ENCODE peak calls at places on chromosomes 13 and 19, in eight cellular contexts. L, N, H, E, X, P, W and C are unnamed samples.

GRCh38 chr13:36680918-36681317 is 7.1 kb downstream of the SERTM1 start:
- DNase-seq in L (no peak), N (no peak), H (no peak), E (no peak), X (no peak), P (no peak), W (no peak), C (no peak)

GRCh38 chr13:39836038-39836437 is 180.6 kb downstream of the COG6 start:
- DNase-seq in L (no peak), N (no peak), H (no peak), E (no peak), X (no peak), P (peak), W (no peak), C (no peak)

GRCh38 chr13:21009036-21009435 is 52.4 kb downstream of the LATS2 start:
- DNase-seq in L (no peak), N (no peak), H (no peak), E (no peak), X (no peak), P (peak), W (no peak), C (no peak)

GRCh38 chr13:99380921-99381645 is 73.9 kb upstream of the GPR183 start:
- DNase-seq in L (no peak), N (no peak), H (peak), E (no peak), X (no peak), P (peak), W (no peak), C (no peak)

GRCh38 chr19:18894254-18895037 is 1.5 kb downstream of the CERS1 start:
- DNase-seq in L (no peak), N (peak), H (no peak), E (peak), X (no peak), P (no peak), W (no peak), C (peak)

GRCh38 chr19:51461723-51462161 is 3.5 kb upstream of the SIGLEC8 start:
- DNase-seq in L (no peak), N (no peak), H (no peak), E (no peak), X (no peak), P (no peak), W (no peak), C (peak)

GRCh38 chr19:18205180-18205915 is 1.5 kb upstream of the RAB3A start:
- DNase-seq in L (peak), N (peak), H (no peak), E (peak), X (no peak), P (peak), W (no peak), C (peak)

GRCh38 chr13:102571075-102571474 is 25.7 kb upstream of the TPP2 start:
- DNase-seq in L (no peak), N (no peak), H (no peak), E (no peak), X (no peak), P (peak), W (no peak), C (no peak)

GRCh38 chr19:12669272-12670158 is 2.9 kb downstream of the WDR83 start:
- DNase-seq in L (peak), N (peak), H (peak), E (peak), X (no peak), P (peak), W (peak), C (peak)

GRCh38 chr13:62512194-62513141 is 1096.8 kb upstream of the PCDH20 start:
- DNase-seq in L (no peak), N (peak), H (no peak), E (no peak), X (peak), P (peak), W (no peak), C (no peak)

GRCh38 chr13:112056739-112057433 is 10.1 kb upstream of the SOX1 start:
- DNase-seq in L (no peak), N (peak), H (no peak), E (no peak), X (no peak), P (peak), W (no peak), C (no peak)

GRCh38 chr19:16002380-16002779 is 53.6 kb downstream of the OR10H4 start:
- DNase-seq in L (no peak), N (no peak), H (no peak), E (no peak), X (no peak), P (no peak), W (no peak), C (no peak)

GRCh38 chr13:22748866-22749586 is 431.8 kb upstream of the SGCG start:
- DNase-seq in L (no peak), N (no peak), H (no peak), E (no peak), X (no peak), P (no peak), W (no peak), C (no peak)

GRCh38 chr19:50858896-50859295 is 4.2 kb downstream of the KLK3 start:
- DNase-seq in L (no peak), N (peak), H (no peak), E (no peak), X (no peak), P (peak), W (no peak), C (no peak)

GRCh38 chr19:1663854-1664253 is 11.4 kb upstream of the TCF3 start:
- DNase-seq in L (no peak), N (no peak), H (peak), E (no peak), X (no peak), P (no peak), W (no peak), C (no peak)

GRCh38 chr13:39527961-39528720 is 74.9 kb downstream of the LHFPL6 start:
- DNase-seq in L (no peak), N (no peak), H (no peak), E (peak), X (no peak), P (no peak), W (no peak), C (peak)

GRCh38 chr13:18964942-18965341 is 216.7 kb downstream of the TUBA3C start:
- DNase-seq in L (no peak), N (no peak), H (no peak), E (no peak), X (no peak), P (no peak), W (no peak), C (no peak)